ENCODE peak calls at places on chromosomes 13 and 19, in nine cellular contexts. V is heart right ventricle, P is brain microvascular endothelial cell, Y is tibial nerve, C is breast epithelium, B is heart left ventricle, I is astrocyte, Z is GM12878, M is aorta. E is an unnamed sample.

GRCh38 chr13:34857561-34857960 is 84.5 kb upstream of the NBEA start:
- DNase-seq in P (no peak), B (no peak), C (no peak), I (no peak), M (no peak), Y (no peak), V (no peak), Z (no peak), E (no peak)

GRCh38 chr13:27794075-27794691 is 1.9 kb downstream of the GSX1 start:
- DNase-seq in Z (no peak), C (no peak), V (no peak), P (no peak), Y (no peak), B (no peak), I (no peak), M (no peak), E (no peak)

GRCh38 chr19:48415395-48415794 is 21.9 kb downstream of the GRIN2D start:
- DNase-seq in B (peak; percentile 87), M (peak; percentile 91), P (peak; percentile 65), V (peak; percentile 76), Z (no peak), C (peak; percentile 29), I (peak; percentile 30), Y (peak; percentile 55), E (no peak)

GRCh38 chr13:59880468-59880867 is 283.3 kb downstream of the DIAPH3 start:
- DNase-seq in Y (no peak), I (no peak), P (no peak), M (no peak), Z (no peak), B (no peak), V (no peak), C (no peak), E (no peak)

GRCh38 chr13:108315273-108315672 is 45.8 kb downstream of the TNFSF13B start:
- DNase-seq in V (no peak), Y (no peak), I (no peak), C (no peak), B (no peak), Z (peak; percentile 5), P (no peak), M (no peak), E (no peak)

GRCh38 chr13:29137995-29138394 is 317.9 kb downstream of the MTUS2 start:
- DNase-seq in V (no peak), M (no peak), C (no peak), I (no peak), Z (no peak), B (no peak), P (no peak), Y (no peak), E (no peak)

GRCh38 chr19:29404951-29405727 is 120.7 kb upstream of the VSTM2B start:
- DNase-seq in Y (no peak), Z (no peak), B (peak; percentile 33), M (no peak), I (no peak), V (no peak), C (peak; percentile 27), P (no peak), E (no peak)

GRCh38 chr13:74005320-74006154 is 128.7 kb downstream of the KLF12 start:
- DNase-seq in P (no peak), C (no peak), Y (no peak), M (no peak), B (no peak), I (no peak), Z (no peak), V (no peak), E (no peak)

GRCh38 chr19:7109678-7110289 is 40.3 kb downstream of the ZNF557 start:
- DNase-seq in M (no peak), Y (no peak), B (no peak), I (no peak), P (peak; percentile 3), C (no peak), Z (no peak), V (no peak), E (no peak)

DNA sequence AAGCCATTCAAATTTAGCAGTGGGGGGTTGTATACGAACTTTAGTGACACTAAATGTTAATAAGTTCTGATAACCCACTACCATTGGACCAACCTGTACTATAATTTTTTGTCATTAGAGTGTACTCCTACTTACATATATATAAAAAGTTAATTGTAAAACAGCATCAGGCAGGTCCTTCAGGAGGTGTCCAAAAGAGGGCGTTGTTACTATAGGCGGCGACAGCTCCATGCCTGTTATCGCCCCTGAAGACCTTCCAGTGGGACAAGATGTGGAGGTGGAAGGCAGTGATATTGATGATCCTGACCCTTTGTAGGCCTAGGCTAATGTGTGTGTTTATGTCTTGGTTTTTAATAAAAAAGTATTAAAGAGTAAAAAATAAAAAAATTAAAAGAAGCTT is 27.5 kb downstream of the SPRYD7 start:
- DNase-seq in I (no peak), M (no peak), B (no peak), Z (no peak), C (no peak), P (no peak), Y (no peak), V (no peak), E (no peak)
- H3K27ac ChIP-seq in I (no peak overlapping the region), M (no peak overlapping the region), B (no peak overlapping the region), Z (no peak overlapping the region), C (no peak overlapping the region), P (no peak overlapping the region), Y (no peak overlapping the region), V (no peak overlapping the region), E (no peak overlapping the region)

GRCh38 chr19:41844601-41845000 is at the start of gene LYPD4:
- DNase-seq in V (no peak), Z (no peak), C (no peak), P (no peak), B (no peak), M (no peak), I (no peak), Y (no peak), E (no peak)
- H3K27ac ChIP-seq in V (no peak within 1 kb of the TSS), Z (no peak within 1 kb of the TSS), C (no peak within 1 kb of the TSS), P (no peak within 1 kb of the TSS), B (no peak within 1 kb of the TSS), M (no peak within 1 kb of the TSS), I (no peak within 1 kb of the TSS), Y (no peak within 1 kb of the TSS), E (no peak within 1 kb of the TSS)

GRCh38 chr19:3398900-3399278 is 32.5 kb downstream of the NFIC start:
- DNase-seq in M (no peak), Y (peak; percentile 39), C (no peak), B (no peak), I (no peak), P (no peak), Z (no peak), V (no peak), E (no peak)

GRCh38 chr19:3398114-3398899 is 31.9 kb downstream of the NFIC start:
- DNase-seq in Y (peak; percentile 78), V (peak; percentile 82), I (no peak), P (no peak), C (peak; percentile 81), B (peak; percentile 90), Z (no peak), M (peak; percentile 83), E (no peak)

GRCh38 chr19:3402631-3403443 is 36.5 kb downstream of the NFIC start:
- DNase-seq in I (no peak), B (no peak), C (no peak), Y (no peak), M (no peak), V (no peak), P (no peak), Z (no peak), E (no peak)

GRCh38 chr19:3403489-3404323 is 37.3 kb downstream of the NFIC start:
- DNase-seq in V (peak; percentile 95), P (peak; percentile 81), C (peak; percentile 88), B (peak; percentile 96), Y (peak; percentile 81), M (peak; percentile 97), Z (no peak), I (peak; percentile 92), E (peak; percentile 72)

DNA sequence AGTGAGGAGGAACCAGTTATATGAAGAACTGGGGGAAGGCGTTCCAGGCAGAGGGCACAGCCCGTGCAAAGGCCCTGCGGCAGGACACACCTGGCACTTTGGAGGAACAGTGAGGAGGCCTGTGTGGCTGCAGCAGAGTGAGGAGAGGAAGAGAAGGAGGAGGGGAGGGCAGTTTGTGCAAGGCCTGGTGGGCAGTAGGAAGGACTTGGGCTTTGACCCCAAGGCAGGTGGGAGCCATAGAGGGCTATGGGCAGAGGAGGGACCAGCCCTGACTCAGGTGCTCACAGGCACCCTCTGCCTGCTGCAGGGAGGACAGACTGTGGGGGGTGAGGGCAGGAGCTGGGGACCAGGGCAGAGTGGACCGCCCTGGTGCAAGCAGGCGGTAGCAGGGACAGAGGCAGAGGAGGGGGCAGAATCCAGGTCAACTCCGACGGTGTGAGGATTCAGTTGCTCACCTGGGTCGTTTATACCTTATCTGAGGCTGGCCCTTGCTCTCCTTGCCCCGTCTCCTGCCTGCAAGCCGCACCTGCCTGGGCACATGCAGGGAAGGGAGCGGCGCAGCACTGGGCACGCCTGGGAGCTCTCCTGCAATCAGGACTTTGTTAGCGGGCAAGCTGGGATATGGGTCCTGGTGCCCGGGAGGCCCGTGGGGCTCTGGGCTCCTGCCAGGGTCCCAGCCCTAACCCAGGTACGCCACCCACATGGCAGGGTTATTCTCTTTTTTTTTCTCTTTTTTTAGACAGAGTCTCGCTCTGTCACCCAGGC is 34.8 kb downstream of the NFIC start:
- DNase-seq in V (no peak), C (no peak), Z (no peak), I (no peak), B (no peak), P (no peak), Y (no peak), M (no peak), E (no peak)
- H3K27ac ChIP-seq in V (peak overlapping the region; percentile 99), C (peak overlapping the region; percentile 75), Z (no peak overlapping the region), I (no peak overlapping the region), B (peak overlapping the region; percentile 40), P (no peak overlapping the region), Y (no peak overlapping the region), M (no peak overlapping the region), E (no peak overlapping the region)

DNA sequence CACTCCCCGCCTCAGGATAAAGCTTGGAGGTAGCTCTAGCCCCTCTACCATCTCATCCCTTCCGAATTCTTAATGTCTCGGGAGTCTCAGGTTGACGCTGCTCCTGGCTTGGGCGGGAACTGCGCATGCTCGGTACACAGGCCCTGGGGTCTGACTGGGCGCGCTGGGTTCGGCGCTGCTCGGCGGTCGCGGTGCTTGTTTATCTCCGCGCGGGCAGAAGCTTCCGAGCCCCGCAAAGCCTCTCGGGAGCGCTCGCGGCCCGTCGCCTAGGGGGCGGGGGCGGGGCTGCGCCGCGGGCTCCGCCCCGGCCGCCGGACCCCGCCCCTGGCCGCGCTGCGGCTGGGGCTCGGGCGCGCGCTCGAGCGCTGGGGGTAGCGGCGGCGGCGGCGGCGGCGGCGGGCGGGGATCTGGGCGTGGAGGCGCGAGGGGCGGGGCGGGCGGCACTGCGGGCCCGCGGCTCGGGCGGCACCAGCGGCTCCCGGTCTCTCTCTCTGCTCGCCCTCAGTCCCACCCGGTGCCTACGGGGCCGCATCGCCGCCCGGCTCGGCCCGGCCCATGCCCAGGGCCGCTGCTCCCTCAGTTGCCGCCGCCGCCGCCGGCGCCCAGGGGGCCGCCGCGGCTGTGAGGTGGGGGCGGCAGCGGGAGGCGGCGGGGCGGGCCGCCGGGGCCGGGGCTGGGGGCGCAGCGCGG is at the start of gene RAP2A:
- DNase-seq in Z (peak; percentile 58), V (peak; percentile 91), I (peak; percentile 79), P (peak; percentile 86), C (peak; percentile 82), M (peak; percentile 96), B (peak; percentile 95), Y (peak; percentile 79), E (peak; percentile 82)
- H3K27ac ChIP-seq in Z (peak within 1 kb of the TSS; percentile 98), V (peak within 1 kb of the TSS; percentile 98), I (peak within 1 kb of the TSS; percentile 100), P (peak within 1 kb of the TSS; percentile 97), C (peak within 1 kb of the TSS; percentile 99), M (peak within 1 kb of the TSS; percentile 96), B (peak within 1 kb of the TSS; percentile 99), Y (peak within 1 kb of the TSS; percentile 100), E (peak within 1 kb of the TSS; percentile 100)

DNA sequence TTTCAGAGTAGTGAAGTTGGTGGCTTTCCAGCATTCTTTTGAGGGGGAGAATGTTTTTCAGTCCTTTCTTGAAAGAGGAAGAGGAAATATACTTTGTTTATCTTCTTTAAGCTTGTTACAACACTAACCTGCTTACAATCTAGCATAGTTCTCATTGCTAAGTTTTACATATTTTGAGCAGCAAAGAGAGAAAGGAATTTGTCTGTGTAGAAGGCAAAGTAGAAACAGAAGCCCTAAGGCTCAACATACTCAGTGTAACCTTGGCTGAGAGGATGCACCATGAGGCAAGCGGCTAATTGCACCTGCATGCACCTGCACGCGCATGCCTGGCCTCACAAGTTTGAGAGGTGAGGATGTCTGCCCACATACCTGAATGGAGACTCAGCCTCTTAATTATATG is 2.2 kb downstream of the FRY start:
- DNase-seq in B (no peak), Z (no peak), C (no peak), I (no peak), M (no peak), P (no peak), V (no peak), Y (no peak), E (no peak)
- H3K27ac ChIP-seq in B (peak overlapping the region; percentile 18), Z (no peak overlapping the region), C (no peak overlapping the region), I (no peak overlapping the region), M (no peak overlapping the region), P (no peak overlapping the region), V (no peak overlapping the region), Y (no peak overlapping the region), E (no peak overlapping the region)